ENCODE peak calls at places on chromosomes 13 and 19, in seven cellular contexts. O is stimulated activated CD8-positive, alpha-beta memory T cell treated with anti-CD3 and anti-CD28 coated beads, Interleukin-4, amount 100 ng/mL, for 1 hour; U is NCI-H345; A is T1000; D is foreskin fibroblast; I is amygdala; E is NCI-H1417. Y is an unnamed sample.

GRCh38 chr19:37981785-37982475 is 74.9 kb downstream of the SIPA1L3 start:
- DNase-seq in O (no peak), U (no peak), A (no peak), D (no peak), I (no peak), E (no peak), Y (no peak)

GRCh38 chr13:97100821-97101220 is 106.5 kb upstream of the OXGR1 start:
- DNase-seq in O (no peak), U (no peak), A (no peak), D (no peak), I (no peak), E (no peak), Y (no peak)

GRCh38 chr13:27621366-27622101 is at the start of gene POLR1D:
- DNase-seq in O (peak), U (peak), A (peak), D (peak), I (peak), E (peak), Y (peak)

GRCh38 chr13:45220403-45220802 is 19.6 kb upstream of the KCTD4 start:
- DNase-seq in O (no peak), U (no peak), A (no peak), D (no peak), I (no peak), E (no peak), Y (no peak)

GRCh38 chr19:1907563-1908363 is 2.6 kb downstream of the ADAT3 start:
- DNase-seq in O (no peak), U (no peak), A (peak), D (no peak), I (no peak), E (no peak), Y (no peak)

GRCh38 chr13:67219113-67219512 is 11.0 kb downstream of the PCDH9 start:
- DNase-seq in O (no peak), U (no peak), A (no peak), D (no peak), I (no peak), E (no peak), Y (no peak)

GRCh38 chr13:111893607-111894443 is 173.1 kb upstream of the SOX1 start:
- DNase-seq in O (no peak), U (no peak), A (no peak), D (no peak), I (no peak), E (no peak), Y (no peak)

GRCh38 chr13:48220592-48221300 is 12.3 kb upstream of the ITM2B start:
- DNase-seq in O (no peak), U (no peak), A (no peak), D (no peak), I (no peak), E (no peak), Y (no peak)

GRCh38 chr19:17932485-17933338 is at the start of gene CCDC124:
- DNase-seq in O (peak), U (peak), A (peak), D (peak), I (peak), E (peak), Y (peak)

GRCh38 chr13:99686944-99687382 is 185.7 kb downstream of the TM9SF2 start:
- DNase-seq in O (no peak), U (no peak), A (no peak), D (no peak), I (no peak), E (peak), Y (no peak)

GRCh38 chr13:52846567-52847321 is 1.7 kb downstream of the PCDH8 start:
- DNase-seq in O (no peak), U (no peak), A (no peak), D (peak), I (peak), E (no peak), Y (no peak)

GRCh38 chr19:47377208-47377701 is 28.1 kb downstream of the DHX34 start:
- DNase-seq in O (no peak), U (peak), A (no peak), D (no peak), I (peak), E (peak), Y (no peak)

GRCh38 chr13:73991884-73992283 is 142.3 kb downstream of the KLF12 start:
- DNase-seq in O (no peak), U (peak), A (no peak), D (no peak), I (no peak), E (peak), Y (no peak)

GRCh38 chr19:14061081-14061749 is 661 bp downstream of the PALM3 start:
- DNase-seq in O (no peak), U (no peak), A (no peak), D (no peak), I (no peak), E (no peak), Y (no peak)

GRCh38 chr13:110542311-110542796 is 19.2 kb downstream of the RAB20 start:
- DNase-seq in O (no peak), U (no peak), A (no peak), D (no peak), I (no peak), E (no peak), Y (no peak)

GRCh38 chr13:99071666-99072065 is 93.8 kb upstream of the DOCK9 start:
- DNase-seq in O (no peak), U (no peak), A (no peak), D (no peak), I (no peak), E (no peak), Y (no peak)

GRCh38 chr13:72537400-72537780 is 190.0 kb downstream of the MZT1 start:
- DNase-seq in O (no peak), U (no peak), A (no peak), D (no peak), I (no peak), E (no peak), Y (no peak)

GRCh38 chr13:20416223-20416622 is 109.4 kb downstream of the CRYL1 start:
- DNase-seq in O (no peak), U (no peak), A (no peak), D (no peak), I (no peak), E (no peak), Y (no peak)

GRCh38 chr19:16160943-16161560 is 12.3 kb downstream of the CIB3 start:
- DNase-seq in O (no peak), U (no peak), A (peak), D (peak), I (no peak), E (no peak), Y (peak)

GRCh38 chr13:95643814-95644598 is 500 bp downstream of the DZIP1 start:
- DNase-seq in O (no peak), U (peak), A (peak), D (peak), I (peak), E (peak), Y (no peak)

GRCh38 chr19:48842744-48843162 is 6.5 kb upstream of the HSD17B14 start:
- DNase-seq in O (no peak), U (peak), A (no peak), D (no peak), I (peak), E (peak), Y (no peak)

GRCh38 chr13:39364797-39365468 is 238.1 kb downstream of the LHFPL6 start:
- DNase-seq in O (no peak), U (no peak), A (no peak), D (no peak), I (no peak), E (no peak), Y (no peak)

GRCh38 chr13:23639672-23640275 is 69.6 kb downstream of the TNFRSF19 start:
- DNase-seq in O (no peak), U (peak), A (no peak), D (no peak), I (no peak), E (no peak), Y (no peak)

GRCh38 chr19:32570081-32570785 is 10.8 kb upstream of the PDCD5 start:
- DNase-seq in O (no peak), U (peak), A (peak), D (peak), I (peak), E (peak), Y (no peak)

GRCh38 chr19:44626067-44626624 is 12.8 kb downstream of the IGSF23 start:
- DNase-seq in O (no peak), U (no peak), A (peak), D (peak), I (no peak), E (no peak), Y (peak)

GRCh38 chr13:114263590-114263989 is 17.8 kb upstream of the UPF3A start:
- DNase-seq in O (no peak), U (no peak), A (no peak), D (no peak), I (no peak), E (no peak), Y (no peak)

GRCh38 chr13:30450066-30450465 is 15.7 kb downstream of the HMGB1 start:
- DNase-seq in O (no peak), U (no peak), A (no peak), D (no peak), I (no peak), E (no peak), Y (no peak)

GRCh38 chr19:289651-290538 is 1.3 kb downstream of the PLPP2 start:
- DNase-seq in O (no peak), U (peak), A (peak), D (peak), I (no peak), E (peak), Y (no peak)

GRCh38 chr13:39148513-39148961 is 110.3 kb downstream of the NHLRC3 start:
- DNase-seq in O (no peak), U (peak), A (no peak), D (peak), I (no peak), E (peak), Y (no peak)

GRCh38 chr13:32264407-32264806 is 50.8 kb downstream of the ZAR1L start:
- DNase-seq in O (no peak), U (no peak), A (no peak), D (peak), I (no peak), E (no peak), Y (no peak)

GRCh38 chr19:12821761-12822160 is 12.6 kb downstream of the RTBDN start:
- DNase-seq in O (no peak), U (no peak), A (no peak), D (no peak), I (no peak), E (no peak), Y (no peak)

GRCh38 chr19:46186717-46187101 is 38.7 kb downstream of the IGFL2 start:
- DNase-seq in O (no peak), U (no peak), A (no peak), D (no peak), I (no peak), E (peak), Y (no peak)

GRCh38 chr13:50069255-50069654 is 54.0 kb downstream of the KCNRG start:
- DNase-seq in O (no peak), U (no peak), A (no peak), D (no peak), I (no peak), E (no peak), Y (no peak)

GRCh38 chr19:51743405-51743804 is 8.3 kb downstream of the FPR1 start:
- DNase-seq in O (no peak), U (no peak), A (peak), D (no peak), I (no peak), E (no peak), Y (no peak)

GRCh38 chr13:74715718-74716117 is 581.5 kb upstream of the KLF12 start:
- DNase-seq in O (no peak), U (no peak), A (no peak), D (peak), I (no peak), E (no peak), Y (no peak)

GRCh38 chr13:73551736-73552135 is 492.9 kb downstream of the KLF5 start:
- DNase-seq in O (no peak), U (no peak), A (no peak), D (no peak), I (no peak), E (no peak), Y (no peak)

GRCh38 chr13:97028441-97029299 is 34.4 kb upstream of the OXGR1 start:
- DNase-seq in O (no peak), U (peak), A (peak), D (peak), I (peak), E (peak), Y (no peak)

Y was measured in amniotic stem cell.